ENCODE peak calls at places on chromosomes 4 and X, in four cellular contexts. W is lower leg skin, D is heart left ventricle, P is foreskin fibroblast. F is an unnamed sample.

GRCh38 chrX:115459883-115460564 is 101.0 kb upstream of the PLS3 start:
- DNase-seq in W (no peak), D (no peak), P (no peak), F (no peak)

GRCh38 chr4:52554606-52555355 is 104.3 kb downstream of the USP46 start:
- DNase-seq in P (no peak), W (no peak), D (no peak), F (peak)

GRCh38 chr4:52142816-52143215 is 91.7 kb downstream of the SPATA18 start:
- DNase-seq in P (peak), W (no peak), D (no peak), F (no peak)

GRCh38 chr4:86472377-86473019 is 112.6 kb upstream of the MAPK10 start:
- DNase-seq in D (no peak), P (no peak), W (no peak), F (no peak)

GRCh38 chrX:12804655-12805054 is 13.4 kb downstream of the PRPS2 start:
- DNase-seq in P (no peak), W (no peak), D (no peak), F (peak)

GRCh38 chrX:120517936-120518335 is 42.8 kb downstream of the CUL4B start:
- DNase-seq in W (no peak), P (peak), D (no peak), F (peak)

GRCh38 chrX:132843387-132843786 is 115.0 kb downstream of the HS6ST2 start:
- DNase-seq in W (no peak), D (no peak), P (no peak), F (no peak)

GRCh38 chr4:35182451-35182850 is 1061.9 kb downstream of the ARAP2 start:
- DNase-seq in P (no peak), W (no peak), D (no peak), F (no peak)

GRCh38 chr4:70759627-70760026 is 37.9 kb downstream of the RUFY3 start:
- DNase-seq in P (no peak), D (no peak), W (no peak), F (peak)

GRCh38 chr4:156778093-156778492 is 193.5 kb downstream of the PDGFC start:
- DNase-seq in P (no peak), W (no peak), D (no peak), F (no peak)

GRCh38 chr4:182145360-182145905 is 97.8 kb upstream of the TENM3 start:
- DNase-seq in P (no peak), D (no peak), W (no peak), F (no peak)

GRCh38 chr4:53854991-53855885 is 209.2 kb downstream of the CHIC2 start:
- DNase-seq in P (peak), W (no peak), D (peak), F (peak)

GRCh38 chrX:7201481-7201880 is 53.5 kb upstream of the PUDP start:
- DNase-seq in P (no peak), D (no peak), W (no peak), F (peak)

GRCh38 chr4:73855406-73855805 is 2.3 kb downstream of the PF4V1 start:
- DNase-seq in W (no peak), P (no peak), D (no peak), F (no peak)

GRCh38 chr4:107734120-107734519 is 14.1 kb upstream of the PAPSS1 start:
- DNase-seq in P (no peak), D (no peak), W (no peak), F (no peak)

GRCh38 chr4:78776729-78777555 is 792 bp downstream of the BMP2K start:
- DNase-seq in D (peak), W (peak), P (peak), F (peak)

GRCh38 chr4:100933628-100934027 is 413.7 kb downstream of the PPP3CA start:
- DNase-seq in P (peak), W (no peak), D (no peak), F (peak)

GRCh38 chrX:49177338-49177833 is 5.7 kb downstream of the PLP2 start:
- DNase-seq in D (no peak), P (no peak), W (no peak), F (peak)

GRCh38 chrX:8748855-8749254 is 16.9 kb upstream of the ANOS1 start:
- DNase-seq in W (no peak), P (no peak), D (no peak), F (peak)

GRCh38 chr4:144575181-144575580 is 70.8 kb upstream of the HHIP start:
- DNase-seq in W (no peak), D (no peak), P (no peak), F (no peak)

GRCh38 chr4:76723916-76724315 is 174.0 kb downstream of the SOWAHB start:
- DNase-seq in D (no peak), P (peak), W (no peak), F (peak)

GRCh38 chr4:149031399-149031798 is 589.2 kb upstream of the NR3C2 start:
- DNase-seq in P (no peak), W (no peak), D (no peak), F (peak)

GRCh38 chr4:153748378-153748777 is 11.4 kb downstream of the RNF175 start:
- DNase-seq in P (peak), W (no peak), D (peak), F (peak)

GRCh38 chr4:2934077-2934812 is 29.0 kb downstream of the NOP14 start:
- DNase-seq in D (peak), W (peak), P (peak), F (peak)

GRCh38 chrX:136450050-136450830 is 37.5 kb upstream of the BRS3 start:
- DNase-seq in P (no peak), W (no peak), D (no peak), F (peak)

GRCh38 chrX:114906978-114907510 is 110.4 kb downstream of the IL13RA2 start:
- DNase-seq in W (no peak), P (no peak), D (no peak), F (no peak)

GRCh38 chr4:135050086-135050717 is 848.6 kb upstream of the PABPC4L start:
- DNase-seq in W (no peak), P (no peak), D (no peak), F (no peak)

GRCh38 chr4:6873291-6873690 is 36.3 kb upstream of the TBC1D14 start:
- DNase-seq in D (no peak), P (no peak), W (no peak), F (peak)

GRCh38 chrX:119721487-119721886 is 28.5 kb upstream of the SEPTIN6 start:
- DNase-seq in W (no peak), P (no peak), D (no peak), F (no peak)

GRCh38 chr4:140856692-140857091 is 100.5 kb upstream of the TBC1D9 start:
- DNase-seq in D (peak), W (no peak), P (no peak), F (peak)

GRCh38 chr4:56134272-56134671 is 185.5 kb downstream of the CEP135 start:
- DNase-seq in D (peak), P (no peak), W (no peak), F (peak)

GRCh38 chrX:122943918-122944317 is 240.2 kb upstream of the GRIA3 start:
- DNase-seq in P (peak), D (no peak), W (no peak), F (peak)

GRCh38 chrX:84441143-84441542 is 61.1 kb downstream of the HDX start:
- DNase-seq in D (no peak), W (no peak), P (no peak), F (no peak)

GRCh38 chr4:139887378-139887801 is 221.8 kb downstream of the MGST2 start:
- DNase-seq in W (no peak), D (no peak), P (peak), F (peak)

GRCh38 chr4:168097161-168097560 is 4.8 kb downstream of the ANXA10 start:
- DNase-seq in W (no peak), P (peak), D (no peak), F (no peak)

DNA sequence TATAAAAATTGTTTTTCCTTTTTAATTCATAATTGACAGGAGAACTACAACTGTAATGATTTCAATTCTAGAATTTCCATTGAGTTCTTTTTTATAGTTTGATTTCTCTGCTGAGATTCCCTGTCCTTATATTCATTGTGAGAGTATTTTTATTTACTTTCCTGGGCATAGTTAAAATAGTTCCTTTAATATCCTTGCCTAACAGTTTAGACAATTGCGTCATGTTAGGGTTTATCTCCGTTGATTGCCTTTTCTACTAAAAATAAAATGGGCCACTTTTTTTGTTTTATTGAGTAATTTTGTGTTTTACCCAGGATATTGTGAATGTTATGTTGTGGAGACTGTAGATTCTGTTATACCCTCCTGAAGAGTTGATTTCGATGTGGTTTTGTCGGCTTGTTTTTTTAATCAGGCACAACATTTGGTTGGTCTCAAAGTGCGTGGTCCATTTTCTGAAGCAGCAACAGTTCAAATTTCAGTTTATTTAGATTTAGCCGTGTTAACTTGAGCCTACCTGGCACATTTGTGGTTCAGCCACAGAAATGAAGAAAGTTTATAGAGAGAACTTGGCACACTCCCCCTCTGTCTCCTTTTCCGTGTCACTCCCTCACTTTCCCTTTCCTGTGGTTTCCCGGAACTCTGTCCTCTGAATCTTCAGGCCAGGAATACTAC is 16.0 kb upstream of the PRRG1 start:
- DNase-seq in D (no peak), P (no peak), W (no peak), F (peak)
- H3K4me3 ChIP-seq in D (no peak), P (no peak), W (no peak), F (no peak)

GRCh38 chr4:127781303-127782024 is 658 bp upstream of the HSPA4L start:
- DNase-seq in P (peak), D (peak), W (peak), F (peak)
- H3K4me3 ChIP-seq in P (peak), D (peak), W (peak), F (peak)

DNA sequence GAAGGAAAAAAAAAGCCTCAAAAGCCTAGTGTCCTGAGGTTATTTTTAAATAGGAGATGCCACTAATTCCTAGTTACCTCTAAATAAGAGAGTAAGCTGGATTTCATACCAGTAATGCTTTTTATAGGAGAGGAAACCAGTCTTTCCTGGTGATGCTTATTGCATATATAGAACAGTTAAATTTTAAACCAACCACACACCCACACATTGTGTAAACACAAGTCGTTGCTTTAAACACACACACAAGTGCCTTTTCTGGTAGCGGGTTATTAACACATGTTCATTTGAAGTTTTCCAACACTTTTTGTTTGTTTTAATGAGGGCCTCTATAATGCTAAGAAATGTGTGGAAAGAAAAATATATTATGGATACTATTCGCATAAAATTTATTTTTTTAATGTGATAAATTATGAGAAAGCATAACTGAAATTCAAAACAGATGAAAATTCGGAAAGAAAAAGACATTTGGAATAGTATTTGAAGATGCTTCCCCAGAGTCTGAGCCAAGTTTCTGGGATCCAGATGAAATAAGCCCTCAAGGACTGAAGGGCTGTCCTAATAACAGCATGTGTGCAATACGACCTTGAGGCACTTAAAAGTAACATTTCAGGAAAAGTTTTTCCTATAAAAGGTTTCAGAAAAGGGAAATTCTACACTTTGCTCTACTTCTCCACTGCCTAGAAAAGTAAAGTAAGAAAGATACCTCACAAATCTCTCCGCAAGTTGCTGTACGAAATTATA is 2.0 kb downstream of the ANTXR2 start:
- DNase-seq in D (no peak), P (no peak), W (no peak), F (peak)
- H3K4me3 ChIP-seq in D (peak), P (peak), W (peak), F (peak)

GRCh38 chr4:41141910-41142309 is 72.4 kb downstream of the APBB2 start:
- DNase-seq in P (peak), D (no peak), W (no peak), F (peak)

GRCh38 chr4:41143721-41144379 is 70.5 kb downstream of the APBB2 start:
- DNase-seq in D (no peak), P (no peak), W (no peak), F (no peak)

GRCh38 chr4:41144812-41145211 is 69.5 kb downstream of the APBB2 start:
- DNase-seq in W (no peak), P (no peak), D (no peak), F (peak)

GRCh38 chr4:41142356-41142755 is 72.0 kb downstream of the APBB2 start:
- DNase-seq in W (no peak), D (no peak), P (no peak), F (no peak)

DNA sequence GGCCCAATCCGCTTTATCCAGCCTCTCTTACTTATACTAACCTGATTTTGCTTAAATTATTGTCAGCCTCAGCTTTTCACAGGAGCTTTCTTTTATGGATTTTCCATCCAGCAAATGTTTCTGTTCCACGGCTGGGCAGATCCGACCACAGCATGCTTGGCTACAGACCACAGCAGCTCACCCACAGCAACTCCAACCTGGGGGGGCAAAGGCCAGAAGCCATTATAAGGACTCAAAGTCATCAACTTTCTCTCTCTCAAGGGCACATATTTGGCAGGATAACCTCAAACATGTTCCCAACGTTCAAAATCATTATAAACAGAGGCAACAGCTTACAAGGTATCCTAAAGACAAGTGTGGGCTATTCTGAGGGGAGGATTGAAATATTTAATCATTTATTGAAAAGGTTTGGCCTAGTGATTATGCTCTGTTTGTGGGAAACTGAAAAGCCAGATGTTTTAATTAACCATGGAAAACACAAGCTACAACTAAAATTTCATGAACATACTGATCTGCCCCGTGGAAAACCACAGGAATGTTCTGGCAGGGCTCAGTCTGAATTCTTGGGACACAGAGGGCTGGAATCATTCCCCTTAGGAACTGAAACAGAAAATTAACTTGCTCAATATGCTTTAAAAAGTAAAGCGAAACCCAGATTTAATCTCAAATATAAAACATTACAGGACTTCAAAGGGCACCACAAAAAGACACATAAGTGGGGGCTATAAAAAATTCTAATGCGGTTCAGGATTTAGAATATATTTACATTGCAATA is 71.2 kb downstream of the APBB2 start:
- DNase-seq in P (peak), D (peak), W (no peak), F (peak)
- H3K4me3 ChIP-seq in P (peak), D (no peak), W (no peak), F (peak)

GRCh38 chrX:105822138-105823091 is at the start of gene NRK:
- DNase-seq in P (no peak), W (no peak), D (peak), F (no peak)

GRCh38 chrX:105816517-105816916 is 5.8 kb upstream of the NRK start:
- DNase-seq in P (no peak), W (no peak), D (no peak), F (no peak)

GRCh38 chrX:105823092-105823454 is 734 bp downstream of the NRK start:
- DNase-seq in P (no peak), D (no peak), W (no peak), F (no peak)

GRCh38 chrX:105820247-105820646 is 2.1 kb upstream of the NRK start:
- DNase-seq in D (no peak), P (no peak), W (no peak), F (no peak)

DNA sequence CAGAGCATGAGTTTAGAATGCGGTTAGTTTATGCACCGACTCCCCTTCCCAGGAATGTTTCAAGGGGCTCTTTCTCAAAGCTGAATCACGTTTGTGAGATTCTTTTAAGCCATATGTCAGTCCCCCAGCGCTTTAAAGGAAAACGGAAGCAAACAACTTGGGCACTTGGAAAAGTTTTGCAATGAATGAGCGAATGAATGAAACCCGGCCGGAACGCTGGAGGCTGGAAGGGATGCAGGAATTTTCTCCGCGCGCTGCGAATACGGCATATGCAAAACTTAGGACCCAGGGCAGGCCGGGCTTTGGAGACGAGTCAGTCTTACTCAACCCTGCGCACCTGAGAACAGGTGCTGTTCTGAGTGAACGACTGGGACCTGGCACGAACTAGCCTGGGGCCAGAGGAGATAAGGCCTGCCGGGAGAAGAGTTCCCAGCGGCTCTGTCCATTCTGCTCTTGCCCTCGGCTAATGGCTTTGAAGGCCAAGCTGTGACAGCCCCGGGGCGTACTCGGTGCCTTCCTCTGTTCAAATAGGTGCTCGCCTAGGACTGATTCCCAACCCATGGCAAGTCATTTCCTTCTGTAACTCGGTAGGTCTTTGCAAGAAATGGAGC is 763 bp upstream of the NRK start:
- DNase-seq in D (no peak), W (no peak), P (no peak), F (no peak)
- H3K4me3 ChIP-seq in D (peak), W (no peak), P (no peak), F (no peak)

GRCh38 chr4:118173956-118174355 is 139.7 kb downstream of the NDST3 start:
- DNase-seq in D (no peak), P (peak), W (no peak), F (peak)
- H3K4me3 ChIP-seq in D (no peak), P (no peak), W (no peak), F (no peak)

GRCh38 chr4:25172964-25173917 is 13.0 kb upstream of the SEPSECS start:
- DNase-seq in D (peak), P (peak), W (no peak), F (peak)
- H3K4me3 ChIP-seq in D (no peak), P (no peak), W (no peak), F (no peak)

DNA sequence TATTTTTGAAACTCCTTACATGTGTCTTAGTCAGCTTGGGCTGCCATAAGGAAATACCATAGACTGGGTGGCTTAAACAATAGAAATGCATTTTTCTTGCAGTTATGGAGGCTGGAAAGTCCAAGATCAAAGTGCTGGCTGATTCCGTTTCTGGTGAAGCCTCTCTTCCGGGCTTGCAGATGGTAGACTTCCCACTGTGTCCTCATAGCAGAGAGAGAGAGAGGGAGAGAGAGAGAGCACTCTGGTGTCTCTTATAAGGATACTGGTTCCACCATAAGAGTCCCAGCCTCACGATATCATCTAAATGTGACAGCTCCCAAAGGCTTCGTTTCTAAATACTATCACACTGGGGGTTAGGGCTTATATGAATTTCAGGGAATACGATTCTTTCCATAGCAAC is 39.7 kb downstream of the ENPEP start:
- DNase-seq in W (no peak), D (no peak), P (no peak), F (no peak)
- H3K4me3 ChIP-seq in W (no peak), D (peak), P (no peak), F (no peak)